ENCODE peak calls at places on chromosome 1, in nine cellular contexts. L is suprapubic skin, D is spleen, Q is GM12878, T is prostate gland, A is GM12891, O is breast epithelium, S is transverse colon, V is HCT116. M is an unnamed sample.

GRCh38 chr1:119968068-119968492 is 71.8 kb upstream of the ADAM30 start:
- DNase-seq in L (no peak), D (peak; percentile 87), Q (peak; percentile 31), T (no peak), A (no peak), O (no peak), S (peak; percentile 80), V (peak; percentile 47), M (peak; percentile 50)

GRCh38 chr1:3483801-3484444 is 29.5 kb downstream of the ARHGEF16 start:
- DNase-seq in L (no peak), D (no peak), Q (no peak), T (peak; percentile 42), A (peak; percentile 77), O (no peak), S (peak; percentile 50), V (no peak), M (peak; percentile 25)

GRCh38 chr1:184163674-184164470 is 112.3 kb downstream of the TSEN15 start:
- DNase-seq in L (no peak), D (no peak), Q (peak; percentile 42), T (no peak), A (peak; percentile 39), O (no peak), S (no peak), V (no peak), M (peak; percentile 12)

GRCh38 chr1:22143065-22143514 is at the start of gene WNT4:
- DNase-seq in L (no peak), D (no peak), Q (no peak), T (peak; percentile 45), A (peak; percentile 80), O (no peak), S (peak; percentile 42), V (no peak), M (no peak)

GRCh38 chr1:175599212-175599681 is 144.1 kb downstream of the TNR start:
- DNase-seq in L (no peak), D (peak; percentile 88), Q (no peak), T (no peak), A (no peak), O (no peak), S (peak; percentile 13), V (no peak), M (no peak)

GRCh38 chr1:192559115-192560006 is 16.2 kb upstream of the RGS1 start:
- DNase-seq in L (no peak), D (no peak), Q (no peak), T (no peak), A (no peak), O (no peak), S (no peak), V (peak; percentile 68), M (peak; percentile 96)

GRCh38 chr1:26022994-26023393 is 1.4 kb downstream of the EXTL1 start:
- DNase-seq in L (no peak), D (no peak), Q (no peak), T (no peak), A (no peak), O (no peak), S (no peak), V (no peak), M (no peak)

GRCh38 chr1:246784621-246785535 is 60.7 kb downstream of the SCCPDH start:
- DNase-seq in L (no peak), D (no peak), Q (no peak), T (no peak), A (no peak), O (no peak), S (no peak), V (no peak), M (peak; percentile 77)

GRCh38 chr1:3518256-3518655 is 63.8 kb downstream of the ARHGEF16 start:
- DNase-seq in L (no peak), D (no peak), Q (no peak), T (no peak), A (no peak), O (no peak), S (no peak), V (no peak), M (no peak)

GRCh38 chr1:3283849-3284248 is 170.6 kb upstream of the ARHGEF16 start:
- DNase-seq in L (no peak), D (no peak), Q (no peak), T (peak; percentile 23), A (peak; percentile 60), O (no peak), S (peak; percentile 16), V (no peak), M (no peak)

GRCh38 chr1:231442735-231443134 is 20.6 kb upstream of the EGLN1 start:
- DNase-seq in L (no peak), D (no peak), Q (no peak), T (no peak), A (no peak), O (no peak), S (no peak), V (no peak), M (no peak)

GRCh38 chr1:229874609-229875008 is 192.4 kb upstream of the GALNT2 start:
- DNase-seq in L (no peak), D (no peak), Q (no peak), T (no peak), A (no peak), O (no peak), S (no peak), V (no peak), M (no peak)

GRCh38 chr1:238961790-238962189 is 424.6 kb upstream of the CHRM3 start:
- DNase-seq in L (no peak), D (no peak), Q (no peak), T (no peak), A (no peak), O (no peak), S (no peak), V (no peak), M (no peak)

GRCh38 chr1:224149733-224150132 is 33.3 kb upstream of the DEGS1 start:
- DNase-seq in L (no peak), D (no peak), Q (no peak), T (no peak), A (no peak), O (no peak), S (no peak), V (no peak), M (no peak)

GRCh38 chr1:84996846-84997666 is at the start of gene MCOLN2:
- DNase-seq in L (no peak), D (peak; percentile 89), Q (no peak), T (no peak), A (peak; percentile 64), O (no peak), S (peak; percentile 45), V (no peak), M (no peak)

GRCh38 chr1:148160421-148161251 is 8.6 kb upstream of the NBPF11 start:
- DNase-seq in L (no peak), D (no peak), Q (no peak), T (no peak), A (no peak), O (no peak), S (no peak), V (no peak), M (peak; percentile 0)

GRCh38 chr1:89894210-89894668 is 73.4 kb downstream of the LRRC8D start:
- DNase-seq in L (no peak), D (no peak), Q (no peak), T (no peak), A (no peak), O (no peak), S (no peak), V (no peak), M (peak; percentile 86)

GRCh38 chr1:149986486-149987296 is 23.8 kb downstream of the OTUD7B start:
- DNase-seq in L (no peak), D (no peak), Q (no peak), T (no peak), A (no peak), O (no peak), S (no peak), V (no peak), M (no peak)

GRCh38 chr1:10793129-10793651 is 3.3 kb downstream of the CASZ1 start:
- DNase-seq in L (no peak), D (no peak), Q (no peak), T (peak; percentile 60), A (no peak), O (no peak), S (peak; percentile 80), V (no peak), M (no peak)
- TF ChIP-seq POLR2AphosphoS5 in L (no peak), D (no peak), Q (no peak), T (peak; percentile 58), A (no peak), O (no peak), S (peak; percentile 79), V (no peak), M (no peak)

DNA sequence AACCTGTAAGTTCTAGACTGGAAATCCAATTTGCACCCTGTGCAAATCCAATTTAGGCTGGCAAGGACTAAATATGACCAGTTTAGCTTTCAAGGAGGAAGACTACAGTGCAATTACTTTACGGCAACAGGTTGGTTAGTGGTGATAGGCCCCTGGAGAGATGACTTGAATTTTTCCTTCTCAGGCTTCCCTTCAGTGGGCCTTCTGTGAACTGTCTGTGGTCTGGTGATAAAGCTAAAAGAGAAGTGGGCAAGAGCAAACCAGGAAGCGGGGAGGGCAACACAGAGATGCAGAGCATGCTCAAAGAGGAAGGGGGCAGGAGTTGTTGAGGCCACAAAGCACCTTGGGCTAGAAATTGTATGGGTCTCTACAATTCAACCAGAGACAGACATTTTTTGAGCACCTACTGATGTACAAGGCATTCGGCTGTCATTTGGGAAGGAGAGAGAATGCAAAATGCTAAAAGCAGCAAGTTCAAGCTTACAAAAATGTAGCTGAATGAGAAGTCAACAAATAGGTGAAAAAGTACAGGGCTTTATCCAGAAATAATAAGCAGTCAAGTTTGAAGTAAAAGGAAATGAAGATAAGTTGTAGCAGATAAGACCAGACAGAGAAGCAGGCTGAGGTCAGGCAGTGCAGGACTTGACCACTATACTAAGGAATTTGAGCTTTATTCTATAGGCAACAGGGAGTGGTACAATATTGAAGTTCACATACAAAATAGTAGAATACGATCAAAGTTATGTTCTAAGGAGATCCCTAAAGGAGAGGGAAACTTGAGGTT is 23.9 kb downstream of the INPP5B start:
- DNase-seq in L (no peak), D (peak; percentile 82), Q (peak; percentile 89), T (no peak), A (no peak), O (no peak), S (no peak), V (no peak), M (no peak)
- TF ChIP-seq POLR2AphosphoS5 in L (no peak), D (no peak), Q (no peak), T (no peak), A (no peak), O (no peak), S (no peak), V (no peak), M (no peak)

DNA sequence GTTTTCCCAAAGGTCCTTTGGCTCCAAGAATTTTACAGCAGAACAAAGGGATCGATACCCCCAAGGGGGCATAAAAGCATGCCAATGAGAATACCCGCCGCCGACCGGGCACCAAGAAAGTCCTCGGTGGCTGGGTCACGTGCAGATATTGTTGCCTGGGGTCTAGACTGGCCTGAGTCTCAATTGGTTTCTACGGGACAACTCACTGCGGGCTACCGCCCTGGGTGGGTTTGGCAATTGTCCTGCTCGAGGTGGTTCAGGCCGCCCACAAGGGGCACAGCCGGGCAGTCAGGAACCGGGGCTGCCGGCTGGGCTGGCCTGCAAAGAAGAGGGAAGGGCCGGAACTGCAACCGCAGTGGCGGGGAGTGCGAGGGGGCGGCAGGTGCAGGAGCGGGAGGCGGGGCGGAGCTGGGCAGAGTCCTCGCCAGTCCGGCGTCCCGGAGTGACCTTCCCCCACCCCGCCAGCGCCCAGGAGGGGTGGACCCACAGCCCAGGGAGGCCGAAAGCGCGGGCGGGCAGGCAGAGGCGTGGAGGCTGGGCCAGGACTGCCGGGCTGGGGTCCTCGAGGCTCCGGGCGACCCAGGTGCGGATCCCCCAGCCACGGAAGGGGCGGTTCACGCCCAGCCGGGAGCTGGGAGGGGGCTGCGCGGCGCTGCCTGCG is 926 bp upstream of the ATP1B1 start:
- DNase-seq in L (peak; percentile 80), D (peak; percentile 90), Q (no peak), T (peak; percentile 53), A (no peak), O (peak; percentile 80), S (peak; percentile 96), V (no peak), M (peak; percentile 37)
- TF ChIP-seq POLR2AphosphoS5 in L (no peak), D (no peak), Q (no peak), T (no peak), A (no peak), O (no peak), S (peak; percentile 44), V (no peak), M (no peak)

GRCh38 chr1:212242288-212242984 is 42.8 kb upstream of the PPP2R5A start:
- DNase-seq in L (no peak), D (no peak), Q (no peak), T (peak; percentile 33), A (no peak), O (no peak), S (no peak), V (no peak), M (peak; percentile 59)
- TF ChIP-seq POLR2AphosphoS5 in L (no peak), D (no peak), Q (no peak), T (peak; percentile 51), A (no peak), O (no peak), S (no peak), V (no peak), M (no peak)